ENCODE peak calls at places on chromosomes 13 and 19, in five cellular contexts. O, F, R, E and P are unnamed samples.

GRCh38 chr19:11873762-11874161 is 13.8 kb upstream of the ZNF69 start:
- DNase-seq in O (no peak), F (no peak), R (no peak), E (no peak), P (no peak)

GRCh38 chr13:113411216-113412023 is 41.9 kb downstream of the ADPRHL1 start:
- DNase-seq in O (peak; percentile 83), F (no peak), R (no peak), E (no peak), P (no peak)

GRCh38 chr13:113577881-113578435 is 6.6 kb upstream of the TFDP1 start:
- DNase-seq in O (no peak), F (no peak), R (no peak), E (no peak), P (no peak)

GRCh38 chr13:95676100-95676774 is 702 bp upstream of the DNAJC3 start:
- DNase-seq in O (no peak), F (peak; percentile 4), R (no peak), E (no peak), P (no peak)

GRCh38 chr13:53197424-53197823 is 168.8 kb downstream of the OLFM4 start:
- DNase-seq in O (no peak), F (no peak), R (no peak), E (no peak), P (no peak)

GRCh38 chr13:35714588-35714987 is 238.1 kb upstream of the MAB21L1 start:
- DNase-seq in O (peak; percentile 73), F (no peak), R (no peak), E (no peak), P (no peak)

GRCh38 chr13:50993908-50994307 is 84.3 kb downstream of the RNASEH2B start:
- DNase-seq in O (no peak), F (no peak), R (no peak), E (no peak), P (no peak)

GRCh38 chr13:96109125-96109524 is 19.2 kb downstream of the HS6ST3 start:
- DNase-seq in O (no peak), F (no peak), R (no peak), E (no peak), P (no peak)

GRCh38 chr13:90413548-90413947 is 933.9 kb upstream of the MIR17HG start:
- DNase-seq in O (no peak), F (no peak), R (no peak), E (no peak), P (no peak)

GRCh38 chr19:29271911-29272310 is 59.0 kb upstream of the UQCRFS1 start:
- DNase-seq in O (no peak), F (no peak), R (no peak), E (no peak), P (no peak)

GRCh38 chr13:44710576-44710975 is 134.4 kb upstream of the TSC22D1 start:
- DNase-seq in O (no peak), F (no peak), R (no peak), E (no peak), P (no peak)

GRCh38 chr19:11261431-11261901 is 858 bp downstream of the DOCK6 start:
- DNase-seq in O (no peak), F (no peak), R (no peak), E (no peak), P (no peak)

GRCh38 chr19:53485046-53486004 is 17.8 kb downstream of the ZNF813 start:
- DNase-seq in O (no peak), F (no peak), R (no peak), E (no peak), P (no peak)

GRCh38 chr13:83620535-83621220 is 261.6 kb downstream of the SLITRK1 start:
- DNase-seq in O (no peak), F (no peak), R (no peak), E (no peak), P (no peak)

GRCh38 chr19:10820173-10820572 is 15.8 kb downstream of the TMED1 start:
- DNase-seq in O (no peak), F (no peak), R (no peak), E (no peak), P (no peak)